ENCODE peak calls at places on chromosomes 5 and 9, in seven cellular contexts. P is uterus, K is A673, O is tibial nerve, F is esophagus squamous epithelium, D is AG04450, A is BJ. U is an unnamed sample.

GRCh38 chr9:107489687-107490605 is at the start of gene KLF4:
- DNase-seq in P (peak), K (peak), O (peak), F (peak), D (peak), A (peak), U (peak)

GRCh38 chr9:117929873-117930272 is 225.7 kb downstream of the TLR4 start:
- DNase-seq in P (no peak), K (no peak), O (no peak), F (no peak), D (no peak), A (no peak), U (no peak)

GRCh38 chr9:14961372-14962068 is 51.3 kb upstream of the FREM1 start:
- DNase-seq in P (no peak), K (no peak), O (no peak), F (no peak), D (no peak), A (no peak), U (no peak)

GRCh38 chr9:7394007-7394774 is 405.4 kb downstream of the DMAC1 start:
- DNase-seq in P (no peak), K (no peak), O (no peak), F (no peak), D (no peak), A (no peak), U (no peak)

GRCh38 chr5:1039706-1040260 is 31.2 kb downstream of the NKD2 start:
- DNase-seq in P (no peak), K (peak), O (no peak), F (no peak), D (no peak), A (no peak), U (no peak)

GRCh38 chr5:6461793-6462650 is 13.4 kb downstream of the UBE2QL1 start:
- DNase-seq in P (no peak), K (no peak), O (no peak), F (no peak), D (no peak), A (no peak), U (no peak)

GRCh38 chr5:84301535-84301934 is 83.1 kb downstream of the EDIL3 start:
- DNase-seq in P (no peak), K (no peak), O (no peak), F (no peak), D (no peak), A (no peak), U (peak)

GRCh38 chr5:68015381-68015780 is 200.2 kb upstream of the PIK3R1 start:
- DNase-seq in P (no peak), K (no peak), O (no peak), F (no peak), D (no peak), A (no peak), U (no peak)

GRCh38 chr5:55154893-55155292 is 5.1 kb upstream of the GPX8 start:
- DNase-seq in P (no peak), K (no peak), O (no peak), F (no peak), D (no peak), A (no peak), U (peak)

GRCh38 chr9:110891760-110892159 is 146.5 kb downstream of the LPAR1 start:
- DNase-seq in P (no peak), K (peak), O (no peak), F (no peak), D (no peak), A (no peak), U (peak)

GRCh38 chr5:53262348-53262970 is 152.9 kb upstream of the MOCS2 start:
- DNase-seq in P (no peak), K (peak), O (peak), F (no peak), D (no peak), A (no peak), U (peak)

GRCh38 chr5:171537463-171537862 is 118.0 kb downstream of the FGF18 start:
- DNase-seq in P (no peak), K (peak), O (no peak), F (no peak), D (no peak), A (no peak), U (peak)

GRCh38 chr5:15499528-15500325 is at the start of gene FBXL7:
- DNase-seq in P (peak), K (peak), O (peak), F (no peak), D (peak), A (no peak), U (peak)

GRCh38 chr5:180345781-180346180 is 7.4 kb downstream of the GFPT2 start:
- DNase-seq in P (no peak), K (no peak), O (no peak), F (no peak), D (no peak), A (no peak), U (no peak)

GRCh38 chr5:180345186-180345585 is 8.0 kb downstream of the GFPT2 start:
- DNase-seq in P (no peak), K (no peak), O (no peak), F (no peak), D (no peak), A (no peak), U (no peak)

GRCh38 chr5:180343846-180344327 is 9.2 kb downstream of the GFPT2 start:
- DNase-seq in P (peak), K (no peak), O (peak), F (no peak), D (no peak), A (no peak), U (no peak)

GRCh38 chr5:180343110-180343845 is 9.9 kb downstream of the GFPT2 start:
- DNase-seq in P (peak), K (peak), O (no peak), F (no peak), D (no peak), A (no peak), U (no peak)

DNA sequence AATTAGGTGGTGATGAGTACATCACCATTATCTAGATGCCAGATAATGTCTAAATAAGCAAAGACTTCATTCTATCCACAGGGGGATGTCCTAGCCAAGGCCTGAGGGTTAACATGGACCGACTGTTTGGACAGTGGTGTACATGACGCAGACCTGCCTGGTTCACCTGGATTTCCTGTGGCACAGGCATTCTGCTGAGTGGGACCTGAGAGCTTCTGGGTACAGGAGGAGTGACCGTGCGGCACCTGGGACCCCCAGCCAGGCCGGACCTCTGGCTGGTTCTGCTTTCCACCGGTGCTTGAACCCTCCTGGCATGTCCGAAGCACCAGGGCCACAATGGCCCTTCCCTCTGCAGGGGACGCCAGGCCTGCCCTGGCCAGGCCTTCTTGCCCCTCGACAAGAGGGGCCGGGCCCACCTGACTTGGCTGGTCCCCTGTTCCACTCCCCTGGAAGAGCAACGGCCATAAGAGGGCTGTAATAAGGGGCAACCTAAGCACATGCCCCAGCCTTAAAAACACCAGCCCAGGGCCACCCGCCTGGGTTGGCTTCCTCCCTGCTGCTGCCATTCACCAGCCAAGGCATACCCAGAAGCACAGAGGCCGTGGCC is 8.6 kb downstream of the GFPT2 start:
- DNase-seq in P (no peak), K (no peak), O (no peak), F (no peak), D (no peak), A (no peak), U (no peak)
- TF ChIP-seq CTCF in P (no peak), K (no peak), O (no peak), F (no peak), D (no peak), A (no peak), U (no peak)

GRCh38 chr5:17243287-17244063 is 26.0 kb downstream of the BASP1 start:
- DNase-seq in P (no peak), K (no peak), O (no peak), F (no peak), D (no peak), A (no peak), U (no peak)
- H3K4me3 ChIP-seq in P (no peak), K (no peak), O (no peak), F (no peak), D (no peak), A (no peak), U (no peak)

DNA sequence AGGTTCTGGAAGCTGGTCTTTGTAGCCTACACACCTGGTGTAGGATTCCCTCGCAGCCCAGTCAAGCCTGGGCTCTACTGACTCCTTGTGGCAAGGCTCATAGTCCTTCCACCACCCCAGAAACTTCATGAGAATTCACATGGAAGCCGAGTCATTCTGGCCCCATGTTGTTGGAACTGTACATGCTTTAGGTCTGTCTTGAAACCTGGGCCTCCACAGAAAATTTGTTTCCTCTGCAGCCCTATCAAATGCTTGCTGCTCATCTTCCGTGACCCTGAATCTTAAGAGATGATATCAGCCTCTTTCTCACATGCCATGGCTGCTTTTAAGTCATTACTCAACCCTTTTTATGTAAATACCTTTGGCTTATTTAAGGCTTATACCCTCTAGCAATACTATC is 113.4 kb upstream of the GRHPR start:
- DNase-seq in P (no peak), K (no peak), O (no peak), F (no peak), D (no peak), A (peak), U (peak)
- TF ChIP-seq CTCF in P (no peak), K (peak), O (no peak), F (no peak), D (peak), A (peak), U (peak)

DNA sequence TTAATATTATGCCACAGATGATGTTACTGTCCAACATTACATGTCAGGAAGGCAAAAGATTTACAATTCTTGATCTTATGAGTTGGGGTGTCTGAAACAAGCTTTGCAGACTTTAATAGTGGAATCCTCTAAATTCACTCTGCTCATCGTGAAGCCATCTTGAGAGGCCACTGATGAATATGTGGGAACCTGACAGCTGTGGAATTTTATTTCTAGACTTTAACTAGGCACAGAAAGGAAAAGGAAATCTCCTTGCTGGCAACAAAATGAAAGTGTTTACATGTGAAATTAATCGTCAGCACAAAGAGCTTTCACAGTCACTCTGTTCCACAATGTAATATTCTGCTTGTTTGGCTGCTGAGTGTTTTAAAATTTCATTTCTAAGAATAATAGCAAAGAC is 14.8 kb downstream of the NREP start:
- DNase-seq in P (no peak), K (no peak), O (no peak), F (no peak), D (no peak), A (no peak), U (no peak)
- H3K4me3 ChIP-seq in P (no peak), K (no peak), O (no peak), F (no peak), D (no peak), A (no peak), U (no peak)

GRCh38 chr5:100709771-100710170 is 174.6 kb downstream of the FAM174A start:
- DNase-seq in P (no peak), K (no peak), O (no peak), F (no peak), D (no peak), A (no peak), U (no peak)

GRCh38 chr5:100708625-100709171 is 173.5 kb downstream of the FAM174A start:
- DNase-seq in P (no peak), K (no peak), O (no peak), F (no peak), D (no peak), A (no peak), U (no peak)

GRCh38 chr5:100706796-100707195 is 171.6 kb downstream of the FAM174A start:
- DNase-seq in P (no peak), K (peak), O (no peak), F (no peak), D (no peak), A (no peak), U (peak)
- TF ChIP-seq CTCF in P (no peak), K (peak), O (peak), F (no peak), D (peak), A (peak), U (peak)

GRCh38 chr9:4739587-4740372 is 1.2 kb downstream of the AK3 start:
- DNase-seq in P (no peak), K (no peak), O (no peak), F (no peak), D (no peak), A (no peak), U (peak)

GRCh38 chr9:4741365-4742031 is 496 bp upstream of the AK3 start:
- DNase-seq in P (no peak), K (peak), O (no peak), F (no peak), D (no peak), A (no peak), U (peak)

GRCh38 chr9:4740623-4741364 is at the start of gene AK3:
- DNase-seq in P (peak), K (peak), O (peak), F (peak), D (peak), A (peak), U (peak)

GRCh38 chr9:4740373-4740622 is 704 bp downstream of the AK3 start:
- DNase-seq in P (no peak), K (peak), O (no peak), F (no peak), D (no peak), A (no peak), U (no peak)

DNA sequence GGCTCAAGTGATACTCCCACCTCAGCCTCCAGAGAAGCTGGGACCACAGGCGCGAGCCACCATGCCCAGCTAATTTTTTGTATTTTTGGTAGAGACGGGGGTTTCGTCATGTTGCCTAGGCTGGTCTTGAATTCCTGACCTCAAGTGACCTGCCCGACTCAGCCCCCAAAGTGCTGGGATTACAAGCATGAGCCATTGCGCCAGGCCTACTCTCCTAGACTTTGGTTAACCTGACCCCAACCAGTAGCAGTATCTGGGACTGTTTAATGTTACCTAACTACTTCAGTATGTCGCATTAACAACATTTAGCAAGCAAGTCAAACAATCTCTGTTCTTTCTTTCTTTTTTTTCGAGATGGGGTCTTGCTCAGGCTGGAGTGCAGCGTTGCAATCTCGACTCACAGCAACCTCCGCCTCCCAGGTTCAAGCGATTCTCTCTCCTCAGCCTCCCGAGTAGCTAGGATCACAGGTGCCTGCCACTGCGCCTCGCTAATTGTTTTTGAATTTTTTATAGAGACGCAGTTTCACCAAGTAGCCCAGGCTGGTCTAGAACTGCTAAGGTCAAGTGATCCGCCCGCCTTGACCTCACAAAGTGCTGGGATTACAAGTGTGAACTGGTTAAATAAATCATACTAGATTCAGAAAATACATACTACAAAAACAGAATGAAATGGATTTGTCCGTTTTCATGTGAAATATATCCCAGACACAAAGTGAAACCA is 2.0 kb downstream of the AK3 start:
- DNase-seq in P (no peak), K (no peak), O (no peak), F (no peak), D (no peak), A (no peak), U (no peak)
- H3K4me3 ChIP-seq in P (peak), K (peak), O (peak), F (peak), D (peak), A (peak), U (peak)

DNA sequence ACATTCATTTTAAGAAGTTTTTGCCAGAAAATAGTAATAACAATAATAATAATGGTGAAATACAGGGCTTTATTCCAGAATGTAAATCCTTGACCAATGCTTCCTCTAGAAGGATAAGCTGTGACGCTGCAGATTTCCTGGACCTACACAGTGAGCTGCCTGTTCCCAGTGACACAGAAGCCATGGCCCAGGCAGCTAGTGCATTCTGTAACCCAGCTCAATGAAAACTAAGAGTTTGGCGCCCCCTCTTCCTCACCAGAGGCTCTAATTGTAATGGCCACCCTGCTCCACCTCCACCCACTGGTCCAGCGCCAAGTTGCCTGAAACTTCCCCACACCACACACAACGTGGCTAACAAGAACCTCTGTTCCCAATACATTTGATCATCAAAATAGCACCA is 248.2 kb downstream of the CETN3 start:
- DNase-seq in P (no peak), K (peak), O (peak), F (no peak), D (no peak), A (no peak), U (peak)
- TF ChIP-seq CTCF in P (no peak), K (peak), O (no peak), F (no peak), D (peak), A (peak), U (peak)

GRCh38 chr9:1044643-1045042 is 5.5 kb upstream of the DMRT2 start:
- DNase-seq in P (peak), K (no peak), O (peak), F (no peak), D (no peak), A (no peak), U (no peak)

GRCh38 chr9:1048853-1049252 is 1.3 kb upstream of the DMRT2 start:
- DNase-seq in P (no peak), K (no peak), O (no peak), F (no peak), D (no peak), A (no peak), U (no peak)

GRCh38 chr9:1047605-1048235 is 2.4 kb upstream of the DMRT2 start:
- DNase-seq in P (no peak), K (no peak), O (no peak), F (no peak), D (no peak), A (no peak), U (no peak)

GRCh38 chr9:1049641-1050040 is 516 bp upstream of the DMRT2 start:
- DNase-seq in P (no peak), K (no peak), O (no peak), F (no peak), D (no peak), A (no peak), U (peak)

DNA sequence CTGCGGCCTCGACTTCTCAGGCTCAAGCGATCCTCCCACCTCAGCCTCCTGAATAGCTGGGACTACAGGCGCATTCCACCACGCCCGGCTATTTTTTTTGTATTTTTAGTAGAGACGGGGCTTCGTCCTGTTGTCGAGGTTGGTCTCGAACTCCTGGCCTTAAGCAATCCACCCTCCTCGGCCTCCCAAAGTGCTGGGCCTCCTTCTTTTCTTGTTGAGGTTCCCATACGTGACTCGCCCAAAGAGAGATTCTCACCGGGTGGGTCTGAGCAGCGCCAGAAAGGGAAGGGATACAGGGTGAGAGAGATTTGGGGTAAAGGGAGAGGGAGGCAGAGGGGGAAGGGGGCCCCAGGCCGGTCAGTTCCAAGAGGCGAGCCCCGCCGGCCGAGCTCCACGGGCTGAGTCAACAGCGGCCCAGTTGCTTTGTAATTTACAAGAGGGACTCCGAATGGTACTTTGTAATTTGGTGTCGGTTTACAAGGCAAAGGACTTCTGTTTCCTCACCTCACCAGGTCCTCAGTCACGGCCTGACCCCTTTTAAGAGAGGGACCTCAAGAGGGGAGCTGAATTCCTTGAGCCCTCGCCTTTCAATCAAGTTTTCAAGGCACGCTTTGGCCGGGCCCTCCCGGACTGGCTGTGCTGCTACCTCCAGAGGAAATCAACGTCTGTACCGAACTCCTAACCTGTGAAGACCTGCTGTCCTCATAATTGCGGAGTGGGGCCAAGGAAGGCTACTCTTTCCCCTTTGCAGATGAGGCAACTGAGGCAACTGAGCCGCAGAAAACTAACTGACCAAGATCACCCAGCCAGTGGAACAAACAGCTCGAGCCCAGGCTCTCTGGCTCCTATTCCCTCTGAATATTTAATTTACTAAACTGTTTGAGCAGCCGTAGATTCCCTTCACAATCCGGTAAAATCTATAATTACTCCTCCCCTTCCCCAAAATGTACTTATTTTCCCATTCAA is 3.2 kb upstream of the DMRT2 start:
- DNase-seq in P (no peak), K (no peak), O (no peak), F (no peak), D (no peak), A (no peak), U (no peak)
- H3K4me3 ChIP-seq in P (no peak), K (peak), O (peak), F (peak), D (no peak), A (no peak), U (no peak)